ENCODE peak calls at places on chromosomes 16 and 17, in four cellular contexts. U is H9, W is mesenchymal stem cell, F is H1. G is an unnamed sample.

GRCh38 chr16:54397838-54398237 is 111.3 kb upstream of the IRX3 start:
- DNase-seq in U (no peak), W (no peak), F (no peak), G (no peak)

GRCh38 chr17:72388765-72389473 is 268.1 kb downstream of the SOX9 start:
- DNase-seq in U (peak; percentile 57), W (no peak), F (no peak), G (no peak)

GRCh38 chr16:86019446-86020047 is 120.6 kb downstream of the IRF8 start:
- DNase-seq in U (peak; percentile 66), W (no peak), F (peak; percentile 88), G (no peak)

GRCh38 chr17:58210922-58211321 is 8.1 kb downstream of the MKS1 start:
- DNase-seq in U (no peak), W (no peak), F (no peak), G (no peak)

GRCh38 chr17:72434581-72434980 is 313.8 kb downstream of the SOX9 start:
- DNase-seq in U (no peak), W (no peak), F (no peak), G (no peak)

GRCh38 chr17:75869282-75870141 is 8.9 kb downstream of the TRIM47 start:
- DNase-seq in U (no peak), W (peak; percentile 92), F (no peak), G (no peak)

GRCh38 chr17:28728364-28729200 is at the start of gene NEK8:
- DNase-seq in U (peak; percentile 94), W (peak; percentile 95), F (peak; percentile 99), G (peak; percentile 89)

GRCh38 chr16:51155901-51156810 is 5.1 kb upstream of the SALL1 start:
- DNase-seq in U (no peak), W (peak; percentile 72), F (peak; percentile 70), G (no peak)

GRCh38 chr16:89880477-89881367 is 7.3 kb downstream of the TCF25 start:
- DNase-seq in U (no peak), W (no peak), F (no peak), G (no peak)

GRCh38 chr16:80824623-80825364 is 20.4 kb upstream of the CDYL2 start:
- DNase-seq in U (no peak), W (peak; percentile 40), F (no peak), G (peak; percentile 59)

GRCh38 chr17:10352866-10353265 is 19.9 kb downstream of the MYH13 start:
- DNase-seq in U (no peak), W (no peak), F (no peak), G (no peak)

GRCh38 chr17:17685775-17686291 is 4.6 kb downstream of the RAI1 start:
- DNase-seq in U (peak; percentile 63), W (peak; percentile 95), F (no peak), G (no peak)

GRCh38 chr17:56440391-56440790 is 153.1 kb upstream of the NOG start:
- DNase-seq in U (no peak), W (no peak), F (no peak), G (no peak)

GRCh38 chr17:30476726-30477082 is 504 bp upstream of the GOSR1 start:
- DNase-seq in U (no peak), W (no peak), F (peak; percentile 51), G (peak; percentile 8)

GRCh38 chr16:6081320-6081976 is 983.9 kb upstream of the EEF2KMT start:
- DNase-seq in U (peak; percentile 68), W (no peak), F (peak; percentile 86), G (peak; percentile 57)

GRCh38 chr17:44781553-44782348 is 23.0 kb downstream of the ADAM11 start:
- DNase-seq in U (peak; percentile 69), W (no peak), F (no peak), G (no peak)

GRCh38 chr16:48526058-48526957 is 83.7 kb downstream of the N4BP1 start:
- DNase-seq in U (peak; percentile 86), W (no peak), F (no peak), G (no peak)

GRCh38 chr17:78572277-78573205 is 4.7 kb downstream of the DNAH17 start:
- DNase-seq in U (peak; percentile 73), W (no peak), F (no peak), G (peak; percentile 33)

GRCh38 chr16:88341551-88342290 is 41.0 kb upstream of the ZNF469 start:
- DNase-seq in U (no peak), W (no peak), F (no peak), G (no peak)

GRCh38 chr16:25007284-25007984 is 7.7 kb downstream of the ARHGAP17 start:
- DNase-seq in U (no peak), W (no peak), F (no peak), G (no peak)

GRCh38 chr16:12470311-12471229 is 333.1 kb downstream of the CPPED1 start:
- DNase-seq in U (no peak), W (no peak), F (no peak), G (no peak)

GRCh38 chr16:57755726-57756423 is 20.3 kb downstream of the KATNB1 start:
- DNase-seq in U (peak; percentile 22), W (no peak), F (no peak), G (no peak)

DNA sequence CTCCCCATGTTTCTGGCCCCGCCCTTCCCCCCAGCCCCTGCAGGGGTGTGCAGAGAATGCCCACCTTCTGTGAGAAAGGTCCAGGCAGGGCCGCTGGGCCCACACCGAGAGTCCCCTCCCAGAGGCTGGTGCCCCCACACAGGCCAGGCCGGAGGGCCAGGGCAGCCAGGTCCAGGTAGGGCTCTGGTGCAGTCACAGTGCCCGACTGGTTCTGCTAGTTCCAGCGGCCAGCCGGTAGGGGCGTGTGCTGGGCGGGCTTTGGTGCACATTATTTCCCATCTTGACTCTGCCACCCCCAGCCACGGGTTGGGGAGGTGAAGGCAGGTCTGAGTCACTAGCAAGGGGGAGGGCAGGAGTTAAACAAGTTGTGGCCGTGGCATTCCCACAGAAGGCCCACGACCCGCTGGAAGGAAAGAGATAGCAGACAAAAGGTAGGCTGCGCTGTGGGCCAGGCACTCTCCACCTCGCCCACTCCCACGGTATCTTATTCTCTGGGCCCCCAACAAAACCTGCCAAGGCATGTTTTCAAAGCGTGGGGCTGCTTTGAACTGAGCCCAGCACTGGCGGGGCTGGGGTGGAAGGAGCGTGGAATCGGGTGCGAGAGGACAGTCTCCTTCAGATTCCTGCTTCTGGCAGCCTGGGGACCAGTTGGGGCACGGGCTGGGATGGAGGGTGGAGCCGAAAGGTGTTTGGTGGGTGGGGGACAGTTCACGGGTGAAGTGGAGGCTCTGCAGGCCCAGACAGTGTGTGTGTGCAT is 1.9 kb downstream of the EPN3 start:
- DNase-seq in U (peak; percentile 76), W (peak; percentile 34), F (peak; percentile 74), G (no peak)
- H2BK12ac ChIP-seq in U (no peak overlapping the region), W (no peak overlapping the region), F (peak overlapping the region; percentile 75), G (no peak overlapping the region)

DNA sequence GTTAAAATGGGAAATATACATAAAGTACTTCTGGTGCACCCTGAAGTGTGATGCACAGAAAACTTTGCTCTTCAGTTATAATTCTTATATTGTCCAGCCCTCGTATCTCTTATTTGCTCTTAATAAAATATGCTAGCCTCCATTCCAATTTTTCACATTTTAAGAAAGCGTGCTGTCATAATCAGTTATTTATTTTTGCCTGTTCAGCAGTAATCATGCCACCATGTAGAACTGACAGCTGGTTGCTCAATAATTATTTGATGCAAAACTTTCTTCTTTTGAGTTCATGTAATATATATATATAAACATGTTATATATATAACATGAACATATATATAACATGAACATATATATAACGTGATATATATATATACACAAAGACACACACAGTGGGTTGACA is 294.6 kb downstream of the CNTNAP4 start:
- DNase-seq in U (no peak), W (no peak), F (no peak), G (no peak)
- H2BK15ac ChIP-seq in U (no peak overlapping the region), W (no peak overlapping the region), F (no peak overlapping the region), G (no peak overlapping the region)

GRCh38 chr17:81405382-81406005 is 10.2 kb downstream of the BAHCC1 start:
- DNase-seq in U (no peak), W (peak; percentile 94), F (no peak), G (no peak)
- H2BK12ac ChIP-seq in U (no peak overlapping the region), W (peak overlapping the region; percentile 97), F (no peak overlapping the region), G (no peak overlapping the region)

GRCh38 chr17:61331886-61332285 is 67.8 kb upstream of the TBX2 start:
- DNase-seq in U (no peak), W (no peak), F (no peak), G (no peak)

GRCh38 chr17:61335105-61335844 is 64.4 kb upstream of the TBX2 start:
- DNase-seq in U (no peak), W (peak; percentile 96), F (no peak), G (no peak)

GRCh38 chr17:61331178-61331577 is 68.5 kb upstream of the TBX2 start:
- DNase-seq in U (no peak), W (no peak), F (no peak), G (no peak)

GRCh38 chr17:61334673-61335072 is 65.0 kb upstream of the TBX2 start:
- DNase-seq in U (no peak), W (no peak), F (no peak), G (no peak)

GRCh38 chr17:61333151-61333550 is 66.5 kb upstream of the TBX2 start:
- DNase-seq in U (no peak), W (no peak), F (no peak), G (no peak)
- H2BK15ac ChIP-seq in U (no peak overlapping the region), W (no peak overlapping the region), F (no peak overlapping the region), G (no peak overlapping the region)

DNA sequence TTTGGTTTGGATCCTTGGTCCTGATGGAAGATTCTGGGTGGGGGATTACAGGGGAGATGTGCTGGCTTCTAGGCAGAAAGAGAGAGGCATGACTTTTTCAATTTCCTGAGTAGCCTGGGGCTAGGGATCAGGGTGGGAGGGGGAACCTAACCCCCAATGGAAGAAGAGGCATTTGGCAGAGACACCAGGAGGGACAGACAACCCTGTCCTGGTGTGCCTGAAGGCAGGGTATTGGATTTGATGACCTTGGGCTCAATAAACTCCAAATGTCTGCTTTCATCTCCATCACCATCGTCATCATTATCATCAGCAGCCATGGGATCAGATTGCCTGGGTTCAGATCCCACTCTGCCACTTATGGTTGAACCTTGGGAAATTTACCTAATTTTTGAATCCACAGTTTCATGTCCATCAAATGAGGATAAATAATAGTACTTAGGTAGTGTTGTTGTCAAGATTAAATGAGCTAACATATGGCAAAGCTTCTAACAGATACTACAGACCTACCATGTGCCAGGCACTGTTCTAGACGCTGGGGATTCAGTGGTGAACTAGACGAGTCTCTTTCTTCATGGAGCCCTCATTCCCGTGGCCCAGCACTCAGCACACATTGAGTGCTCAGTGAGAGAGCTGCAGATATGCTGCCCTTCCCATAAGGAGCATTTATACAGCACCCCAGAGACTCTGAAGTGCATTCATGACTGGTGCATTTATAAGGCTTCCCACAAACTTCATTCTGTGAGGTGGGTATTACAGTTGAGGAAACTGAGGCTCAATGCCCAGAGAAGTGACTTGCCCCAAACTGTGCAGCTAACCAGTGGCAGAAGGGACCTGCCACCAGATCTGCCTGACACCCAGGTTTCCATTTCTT is 26.8 kb downstream of the IGFBP4 start:
- DNase-seq in U (no peak), W (no peak), F (no peak), G (no peak)
- H2BK12ac ChIP-seq in U (no peak overlapping the region), W (no peak overlapping the region), F (peak overlapping the region; percentile 78), G (no peak overlapping the region)

DNA sequence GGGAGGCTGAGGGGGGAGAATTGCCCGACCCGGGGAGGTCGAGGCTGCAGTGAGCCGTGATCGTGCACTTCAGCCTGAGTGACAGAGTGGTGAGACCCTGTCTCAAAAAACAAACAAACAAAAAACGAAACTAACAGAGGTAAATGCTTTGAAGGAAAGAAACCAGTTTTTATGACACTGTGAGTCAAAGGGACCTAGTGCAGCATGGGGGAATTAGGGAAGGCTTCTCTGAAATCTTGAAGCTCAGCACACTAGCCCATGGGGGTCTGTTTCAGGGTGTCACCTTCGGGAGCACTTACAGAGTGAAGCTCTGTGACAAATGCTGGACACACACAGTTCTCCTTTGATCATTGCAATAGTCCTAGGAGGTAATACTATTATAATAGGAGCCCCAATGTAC is 16.6 kb downstream of the ITPRIPL2 start:
- DNase-seq in U (no peak), W (peak; percentile 36), F (no peak), G (no peak)
- H2BK15ac ChIP-seq in U (no peak overlapping the region), W (peak overlapping the region; percentile 71), F (no peak overlapping the region), G (no peak overlapping the region)